ENCODE peak calls at places on chromosomes 4 and X, in four cellular contexts. T is NCI-H524 treated with DMSO at 0.1 percent for 48 hours, P is heart right ventricle, V is neural progenitor cell. J is an unnamed sample.

GRCh38 chr4:96874657-96875056 is 1034.8 kb downstream of the PDHA2 start:
- DNase-seq in T (no peak), P (no peak), V (no peak), J (no peak)

GRCh38 chr4:31059753-31060522 is 339.8 kb downstream of the PCDH7 start:
- DNase-seq in P (no peak), T (no peak), V (no peak), J (no peak)

GRCh38 chr4:125522992-125523391 is 208.2 kb downstream of the FAT4 start:
- DNase-seq in P (no peak), V (peak; percentile 34), T (no peak), J (no peak)

GRCh38 chr4:73859614-73860088 is 6.6 kb downstream of the PF4V1 start:
- DNase-seq in P (no peak), V (no peak), T (no peak), J (no peak)

GRCh38 chr4:154743683-154744340 is at the start of gene LRAT:
- DNase-seq in V (peak; percentile 88), T (no peak), P (no peak), J (no peak)

GRCh38 chr4:145930592-145930991 is 8.0 kb downstream of the ZNF827 start:
- DNase-seq in P (peak; percentile 45), V (no peak), T (no peak), J (no peak)

GRCh38 chrX:152738560-152738959 is 5.0 kb downstream of the MAGEA12 start:
- DNase-seq in P (no peak), V (no peak), T (no peak), J (no peak)

GRCh38 chr4:187006189-187006618 is 282.5 kb upstream of the FAT1 start:
- DNase-seq in P (no peak), T (no peak), V (no peak), J (no peak)

GRCh38 chrX:155877288-155877687 is 3.9 kb upstream of the VAMP7 start:
- DNase-seq in P (no peak), V (no peak), T (no peak), J (no peak)